ENCODE peak calls at places on chromosomes 7 and 10, in six cellular contexts. F is NCI-H2081; V is non-pigmented ciliary epithelial cell; T is left cardiac atrium; S is stimulated activated CD4-positive, alpha-beta T cell treated with anti-CD3 and anti-CD28 coated beads, Interleukin-1b, Interleukin-23, amount 100 ng/mL, for 24 hours; P is substantia nigra. X is an unnamed sample.

GRCh38 chr10:125060851-125061556 is 99.4 kb downstream of the CTBP2 start:
- DNase-seq in S (no peak), F (peak; percentile 44), P (peak; percentile 83), T (peak; percentile 89), V (no peak), X (no peak)

GRCh38 chr10:112259688-112260087 is 23.5 kb upstream of the TECTB start:
- DNase-seq in S (no peak), P (no peak), T (no peak), F (no peak), V (no peak), X (no peak)

GRCh38 chr10:117464176-117464575 is 78.4 kb upstream of the EMX2 start:
- DNase-seq in F (no peak), T (no peak), P (no peak), V (no peak), S (no peak), X (no peak)

GRCh38 chr10:35998036-35998435 is 355.9 kb upstream of the FZD8 start:
- DNase-seq in S (no peak), F (no peak), T (no peak), V (no peak), P (no peak), X (no peak)

GRCh38 chr10:112834661-112835060 is 115.4 kb upstream of the TCF7L2 start:
- DNase-seq in P (no peak), T (no peak), V (no peak), S (no peak), F (no peak), X (no peak)

GRCh38 chr7:96319444-96319843 is 2.5 kb downstream of the SLC25A13 start:
- DNase-seq in S (no peak), P (no peak), F (no peak), V (no peak), T (no peak), X (no peak)

GRCh38 chr7:151837285-151838042 is 39.5 kb downstream of the PRKAG2 start:
- DNase-seq in S (no peak), V (no peak), F (no peak), T (no peak), P (no peak), X (no peak)

GRCh38 chr7:158270106-158270775 is 317.4 kb downstream of the PTPRN2 start:
- DNase-seq in T (no peak), F (no peak), P (no peak), V (no peak), S (no peak), X (no peak)

GRCh38 chr7:28389504-28390385 is 22.6 kb upstream of the CREB5 start:
- DNase-seq in S (no peak), T (no peak), V (no peak), P (peak; percentile 9), F (peak; percentile 70), X (peak; percentile 61)

GRCh38 chr7:23520582-23520981 is 11.2 kb downstream of the TRA2A start:
- DNase-seq in S (no peak), F (no peak), P (no peak), V (no peak), T (no peak), X (no peak)

GRCh38 chr7:131556055-131556911 is at the start of gene PODXL:
- DNase-seq in F (peak; percentile 71), T (peak; percentile 84), P (peak; percentile 64), V (no peak), S (peak; percentile 18), X (no peak)

GRCh38 chr10:75546004-75546403 is 114.6 kb downstream of the LRMDA start:
- DNase-seq in T (no peak), P (no peak), S (no peak), V (no peak), F (no peak), X (no peak)

GRCh38 chr7:134514663-134515062 is 12.7 kb upstream of the AKR1B10 start:
- DNase-seq in F (peak; percentile 77), V (peak; percentile 36), P (no peak), T (no peak), S (no peak), X (peak; percentile 73)

GRCh38 chr7:158648787-158649186 is 55.8 kb downstream of the NCAPG2 start:
- DNase-seq in P (no peak), V (no peak), T (no peak), F (no peak), S (no peak), X (no peak)